ENCODE peak calls at places on chromosome 6, in five cellular contexts. One of them, this sample, is unnamed.

GRCh38 chr6:34438705-34439104 is 12.8 kb upstream of the RPS10 start:
- DNase-seq in sigmoid colon: no peak
- DNase-seq in RWPE1: no peak
- DNase-seq in fibroblast of lung: no peak
- DNase-seq in PC-9: no peak
- DNase-seq in this sample: no peak

GRCh38 chr6:167827062-167827587 is 414 bp downstream of the AFDN start:
- DNase-seq in RWPE1: peak
- DNase-seq in fibroblast of lung: peak
- DNase-seq in sigmoid colon: peak
- DNase-seq in PC-9: no peak
- DNase-seq in this sample: no peak

GRCh38 chr6:108580645-108581044 is 19.9 kb downstream of the FOXO3 start:
- DNase-seq in sigmoid colon: no peak
- DNase-seq in PC-9: no peak
- DNase-seq in fibroblast of lung: no peak
- DNase-seq in RWPE1: no peak
- DNase-seq in this sample: no peak

GRCh38 chr6:156780117-156780641 is 3.0 kb downstream of the ARID1B start:
- DNase-seq in sigmoid colon: no peak
- DNase-seq in RWPE1: peak
- DNase-seq in fibroblast of lung: peak
- DNase-seq in PC-9: peak
- DNase-seq in this sample: peak

GRCh38 chr6:46042355-46042999 is 26.8 kb upstream of the CLIC5 start:
- DNase-seq in fibroblast of lung: peak
- DNase-seq in sigmoid colon: no peak
- DNase-seq in RWPE1: peak
- DNase-seq in PC-9: no peak
- DNase-seq in this sample: no peak

GRCh38 chr6:155079985-155080452 is 84.9 kb downstream of the TIAM2 start:
- DNase-seq in sigmoid colon: no peak
- DNase-seq in PC-9: no peak
- DNase-seq in RWPE1: no peak
- DNase-seq in fibroblast of lung: peak
- DNase-seq in this sample: no peak

GRCh38 chr6:100346828-100347227 is 117.9 kb downstream of the SIM1 start:
- DNase-seq in sigmoid colon: no peak
- DNase-seq in fibroblast of lung: peak
- DNase-seq in RWPE1: peak
- DNase-seq in PC-9: no peak
- DNase-seq in this sample: no peak

GRCh38 chr6:71181565-71181964 is 107.0 kb upstream of the OGFRL1 start:
- DNase-seq in RWPE1: peak
- DNase-seq in sigmoid colon: no peak
- DNase-seq in PC-9: peak
- DNase-seq in fibroblast of lung: peak
- DNase-seq in this sample: peak

GRCh38 chr6:85620308-85620707 is 22.4 kb downstream of the SYNCRIP start:
- DNase-seq in fibroblast of lung: peak
- DNase-seq in RWPE1: no peak
- DNase-seq in sigmoid colon: no peak
- DNase-seq in PC-9: no peak
- DNase-seq in this sample: no peak

GRCh38 chr6:159529820-159530405 is 163.1 kb downstream of the SOD2 start:
- DNase-seq in sigmoid colon: no peak
- DNase-seq in PC-9: no peak
- DNase-seq in RWPE1: no peak
- DNase-seq in fibroblast of lung: no peak
- DNase-seq in this sample: no peak

GRCh38 chr6:96967957-96968871 is 43.7 kb downstream of the KLHL32 start:
- DNase-seq in fibroblast of lung: no peak
- DNase-seq in sigmoid colon: no peak
- DNase-seq in RWPE1: no peak
- DNase-seq in PC-9: no peak
- DNase-seq in this sample: no peak

GRCh38 chr6:89242574-89243330 is 25.6 kb upstream of the GABRR1 start:
- DNase-seq in PC-9: peak
- DNase-seq in fibroblast of lung: peak
- DNase-seq in sigmoid colon: no peak
- DNase-seq in RWPE1: peak
- DNase-seq in this sample: no peak

GRCh38 chr6:22141271-22141745 is 155.5 kb downstream of the PRL start:
- DNase-seq in PC-9: peak
- DNase-seq in fibroblast of lung: peak
- DNase-seq in RWPE1: no peak
- DNase-seq in sigmoid colon: no peak
- DNase-seq in this sample: no peak

GRCh38 chr6:114138577-114139248 is 167.8 kb upstream of the HDAC2 start:
- DNase-seq in fibroblast of lung: no peak
- DNase-seq in PC-9: no peak
- DNase-seq in sigmoid colon: no peak
- DNase-seq in RWPE1: no peak
- DNase-seq in this sample: no peak

GRCh38 chr6:139996253-139996834 is 621.9 kb upstream of the CITED2 start:
- DNase-seq in sigmoid colon: no peak
- DNase-seq in RWPE1: no peak
- DNase-seq in fibroblast of lung: peak
- DNase-seq in PC-9: no peak
- DNase-seq in this sample: no peak

GRCh38 chr6:13188306-13188705 is 140.0 kb downstream of the TBC1D7 start:
- DNase-seq in RWPE1: no peak
- DNase-seq in fibroblast of lung: no peak
- DNase-seq in sigmoid colon: no peak
- DNase-seq in PC-9: no peak
- DNase-seq in this sample: no peak

GRCh38 chr6:149252626-149253025 is 64.9 kb upstream of the TAB2 start:
- DNase-seq in fibroblast of lung: no peak
- DNase-seq in sigmoid colon: no peak
- DNase-seq in RWPE1: no peak
- DNase-seq in PC-9: no peak
- DNase-seq in this sample: no peak

GRCh38 chr6:16336056-16336810 is 97.8 kb downstream of the GMPR start:
- DNase-seq in fibroblast of lung: no peak
- DNase-seq in PC-9: no peak
- DNase-seq in RWPE1: peak
- DNase-seq in sigmoid colon: no peak
- DNase-seq in this sample: no peak

GRCh38 chr6:111725446-111726112 is 119.9 kb upstream of the TRAF3IP2 start:
- DNase-seq in sigmoid colon: no peak
- DNase-seq in RWPE1: no peak
- DNase-seq in PC-9: no peak
- DNase-seq in fibroblast of lung: peak
- DNase-seq in this sample: no peak

GRCh38 chr6:43946641-43947363 is 176.8 kb downstream of the VEGFA start:
- DNase-seq in sigmoid colon: no peak
- DNase-seq in fibroblast of lung: no peak
- DNase-seq in PC-9: no peak
- DNase-seq in RWPE1: no peak
- DNase-seq in this sample: no peak

GRCh38 chr6:110509617-110510231 is 33.3 kb upstream of the SLC22A16 start:
- DNase-seq in fibroblast of lung: peak
- DNase-seq in RWPE1: peak
- DNase-seq in PC-9: peak
- DNase-seq in sigmoid colon: no peak
- DNase-seq in this sample: no peak

GRCh38 chr6:170075659-170076223 is 215.1 kb downstream of the DLL1 start:
- DNase-seq in PC-9: no peak
- DNase-seq in RWPE1: no peak
- DNase-seq in fibroblast of lung: no peak
- DNase-seq in sigmoid colon: no peak
- DNase-seq in this sample: no peak

GRCh38 chr6:83365931-83366330 is 64.9 kb downstream of the ME1 start:
- DNase-seq in PC-9: no peak
- DNase-seq in fibroblast of lung: peak
- DNase-seq in sigmoid colon: no peak
- DNase-seq in RWPE1: no peak
- DNase-seq in this sample: no peak

GRCh38 chr6:146890644-146891434 is 292.1 kb downstream of the ADGB start:
- DNase-seq in PC-9: no peak
- DNase-seq in fibroblast of lung: peak
- DNase-seq in sigmoid colon: no peak
- DNase-seq in RWPE1: no peak
- DNase-seq in this sample: no peak

GRCh38 chr6:79127660-79128059 is 49.6 kb upstream of the PHIP start:
- DNase-seq in fibroblast of lung: no peak
- DNase-seq in RWPE1: no peak
- DNase-seq in PC-9: no peak
- DNase-seq in sigmoid colon: no peak
- DNase-seq in this sample: no peak

GRCh38 chr6:127077886-127078285 is 40.6 kb upstream of the RSPO3 start:
- DNase-seq in RWPE1: no peak
- DNase-seq in PC-9: no peak
- DNase-seq in sigmoid colon: no peak
- DNase-seq in fibroblast of lung: no peak
- DNase-seq in this sample: no peak

GRCh38 chr6:35497571-35498406 is 910 bp upstream of the TEAD3 start:
- DNase-seq in RWPE1: peak
- DNase-seq in PC-9: no peak
- DNase-seq in sigmoid colon: peak
- DNase-seq in fibroblast of lung: peak
- DNase-seq in this sample: no peak

GRCh38 chr6:35496851-35497570 is at the start of gene TEAD3:
- DNase-seq in sigmoid colon: peak
- DNase-seq in fibroblast of lung: peak
- DNase-seq in PC-9: peak
- DNase-seq in RWPE1: peak
- DNase-seq in this sample: no peak

GRCh38 chr6:35494161-35494563 is 2.7 kb downstream of the TEAD3 start:
- DNase-seq in sigmoid colon: peak
- DNase-seq in PC-9: no peak
- DNase-seq in fibroblast of lung: no peak
- DNase-seq in RWPE1: no peak
- DNase-seq in this sample: no peak

GRCh38 chr6:35495258-35496035 is 1.4 kb downstream of the TEAD3 start:
- DNase-seq in PC-9: no peak
- DNase-seq in RWPE1: no peak
- DNase-seq in fibroblast of lung: peak
- DNase-seq in sigmoid colon: peak
- DNase-seq in this sample: no peak

GRCh38 chr6:35496036-35496850 is 636 bp downstream of the TEAD3 start:
- DNase-seq in fibroblast of lung: peak
- DNase-seq in RWPE1: peak
- DNase-seq in sigmoid colon: peak
- DNase-seq in PC-9: no peak
- DNase-seq in this sample: no peak
- H3K27ac ChIP-seq in fibroblast of lung: peak
- H3K27ac ChIP-seq in RWPE1: peak
- H3K27ac ChIP-seq in sigmoid colon: peak
- H3K27ac ChIP-seq in PC-9: no peak
- H3K27ac ChIP-seq in this sample: peak

DNA sequence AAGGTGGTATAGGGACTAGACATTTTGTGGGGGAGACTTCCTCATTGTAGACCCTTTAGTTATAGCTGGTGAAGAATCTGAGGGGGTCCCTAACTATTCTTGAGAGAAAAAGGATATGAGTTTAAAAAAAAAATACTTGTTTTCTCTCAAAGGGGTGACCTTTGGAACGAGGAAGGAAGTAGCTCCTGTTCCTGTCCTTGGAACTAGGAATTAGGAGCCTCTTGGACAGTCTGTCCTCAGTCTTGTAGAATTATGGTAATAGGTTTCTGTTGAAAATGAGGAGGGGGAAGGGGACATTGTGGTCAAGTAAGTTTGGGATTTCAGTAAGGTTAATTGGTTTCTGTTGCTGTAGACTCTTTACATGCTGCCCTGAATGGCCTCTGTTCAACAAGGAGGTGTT is 56.5 kb downstream of the PLEKHG1 start:
- DNase-seq in PC-9: no peak
- DNase-seq in sigmoid colon: no peak
- DNase-seq in RWPE1: no peak
- DNase-seq in fibroblast of lung: no peak
- DNase-seq in this sample: no peak
- H3K27ac ChIP-seq in PC-9: no peak
- H3K27ac ChIP-seq in sigmoid colon: no peak
- H3K27ac ChIP-seq in RWPE1: no peak
- H3K27ac ChIP-seq in fibroblast of lung: no peak
- H3K27ac ChIP-seq in this sample: no peak

GRCh38 chr6:105566503-105566902 is 163.6 kb upstream of the PREP start:
- DNase-seq in RWPE1: no peak
- DNase-seq in sigmoid colon: no peak
- DNase-seq in PC-9: no peak
- DNase-seq in fibroblast of lung: no peak
- DNase-seq in this sample: no peak

GRCh38 chr6:105567140-105567539 is 164.3 kb upstream of the PREP start:
- DNase-seq in RWPE1: no peak
- DNase-seq in fibroblast of lung: no peak
- DNase-seq in sigmoid colon: no peak
- DNase-seq in PC-9: no peak
- DNase-seq in this sample: no peak

GRCh38 chr6:105568121-105568520 is 165.2 kb upstream of the PREP start:
- DNase-seq in sigmoid colon: no peak
- DNase-seq in PC-9: no peak
- DNase-seq in fibroblast of lung: peak
- DNase-seq in RWPE1: no peak
- DNase-seq in this sample: no peak

GRCh38 chr6:105568751-105569150 is 165.9 kb upstream of the PREP start:
- DNase-seq in sigmoid colon: no peak
- DNase-seq in fibroblast of lung: no peak
- DNase-seq in RWPE1: no peak
- DNase-seq in PC-9: no peak
- DNase-seq in this sample: no peak

DNA sequence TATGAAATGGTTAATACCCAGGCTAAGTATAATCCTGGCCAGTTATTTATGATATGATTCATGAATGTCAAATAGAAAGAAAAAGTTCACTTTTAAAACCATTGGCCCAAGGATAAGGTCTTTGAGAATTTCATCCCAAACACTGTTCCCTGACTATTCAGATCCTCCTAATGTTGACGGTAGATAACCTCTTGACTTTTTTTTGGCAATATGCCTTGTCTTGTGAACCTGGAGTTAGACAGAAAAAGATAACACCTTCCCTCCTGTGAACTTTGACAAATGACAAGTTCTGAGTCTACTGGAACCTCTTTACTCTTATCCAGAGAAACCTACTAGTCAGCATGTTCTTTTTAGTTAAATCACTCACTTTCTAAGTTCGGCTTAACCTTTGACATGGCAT is 166.8 kb upstream of the PREP start:
- DNase-seq in fibroblast of lung: no peak
- DNase-seq in PC-9: no peak
- DNase-seq in RWPE1: no peak
- DNase-seq in sigmoid colon: no peak
- DNase-seq in this sample: no peak
- H3K27ac ChIP-seq in fibroblast of lung: no peak
- H3K27ac ChIP-seq in PC-9: no peak
- H3K27ac ChIP-seq in RWPE1: no peak
- H3K27ac ChIP-seq in sigmoid colon: no peak
- H3K27ac ChIP-seq in this sample: no peak

DNA sequence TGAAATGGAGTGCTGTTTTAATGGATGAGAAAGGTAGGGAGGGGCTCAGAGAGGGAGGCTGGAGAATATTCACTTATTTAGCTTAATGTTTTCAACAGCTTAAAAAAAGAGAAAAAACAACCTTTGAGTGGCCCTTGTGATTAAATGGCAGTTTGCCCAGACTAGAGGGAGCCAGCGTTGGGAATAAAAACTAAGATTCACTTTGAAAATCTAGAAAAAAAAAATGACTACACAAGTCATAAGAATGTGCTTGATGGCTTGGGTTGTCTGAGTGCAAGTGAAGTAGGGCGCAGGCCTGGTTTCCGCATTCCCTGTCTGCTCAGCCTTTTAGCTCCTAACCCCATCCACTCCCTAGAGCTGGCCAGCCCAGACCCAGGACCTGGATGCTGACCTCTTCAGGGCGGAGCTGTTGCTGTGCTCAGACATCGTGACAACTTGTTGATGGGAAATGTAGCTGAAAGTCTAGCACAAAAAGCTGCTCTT is 28.9 kb downstream of the UTRN start:
- DNase-seq in sigmoid colon: peak
- DNase-seq in RWPE1: no peak
- DNase-seq in fibroblast of lung: peak
- DNase-seq in PC-9: no peak
- DNase-seq in this sample: no peak
- H3K27ac ChIP-seq in sigmoid colon: peak
- H3K27ac ChIP-seq in RWPE1: no peak
- H3K27ac ChIP-seq in fibroblast of lung: peak
- H3K27ac ChIP-seq in PC-9: no peak
- H3K27ac ChIP-seq in this sample: no peak

This sample was measured in epithelial cell of prostate.